ENCODE peak calls at places on chromosomes 13 and 19, in six cellular contexts. M, Z, H, Q, O and I are unnamed samples.

GRCh38 chr19:4676955-4677731 is 7.0 kb upstream of the MYDGF start:
- DNase-seq in M (no peak), Z (peak), H (no peak), Q (peak), O (peak), I (peak)

GRCh38 chr13:92097337-92097903 is 699.0 kb downstream of the GPC5 start:
- DNase-seq in M (no peak), Z (no peak), H (no peak), Q (no peak), O (no peak), I (no peak)

GRCh38 chr13:37715606-37716015 is 117.0 kb upstream of the POSTN start:
- DNase-seq in M (no peak), Z (no peak), H (no peak), Q (peak), O (no peak), I (no peak)

GRCh38 chr13:60617863-60618733 is 221.1 kb downstream of the TDRD3 start:
- DNase-seq in M (no peak), Z (no peak), H (no peak), Q (peak), O (peak), I (peak)

GRCh38 chr13:77751513-77752456 is 54.3 kb downstream of the SLAIN1 start:
- DNase-seq in M (peak), Z (peak), H (peak), Q (peak), O (peak), I (no peak)

GRCh38 chr13:110479648-110480047 is 81.9 kb downstream of the RAB20 start:
- DNase-seq in M (no peak), Z (no peak), H (no peak), Q (no peak), O (peak), I (no peak)

GRCh38 chr19:29530549-29531457 is 5.0 kb downstream of the VSTM2B start:
- DNase-seq in M (no peak), Z (no peak), H (no peak), Q (no peak), O (peak), I (no peak)

GRCh38 chr13:46554971-46555370 is 2.0 kb downstream of the LRCH1 start:
- DNase-seq in M (no peak), Z (no peak), H (peak), Q (no peak), O (no peak), I (no peak)

GRCh38 chr19:38744298-38744681 is at the start of gene CAPN12:
- DNase-seq in M (no peak), Z (no peak), H (no peak), Q (no peak), O (no peak), I (no peak)